ENCODE peak calls at places on chromosomes 12 and 14, in four cellular contexts. K is Right ventricle myocardium inferior, R is breast epithelium, O is GM13977. S is an unnamed sample.

GRCh38 chr14:35956376-35957000 is 130.3 kb downstream of the BRMS1L start:
- DNase-seq in K (no peak), R (no peak), O (no peak), S (no peak)

GRCh38 chr14:75559451-75560187 is 18.8 kb upstream of the FLVCR2 start:
- DNase-seq in K (no peak), R (peak), O (no peak), S (no peak)

GRCh38 chr12:53222170-53223005 is 9.6 kb downstream of the RARG start:
- DNase-seq in K (no peak), R (no peak), O (no peak), S (no peak)

GRCh38 chr14:58587271-58587670 is 50.5 kb upstream of the DACT1 start:
- DNase-seq in K (no peak), R (no peak), O (no peak), S (no peak)

GRCh38 chr14:33765251-33765650 is 185.6 kb downstream of the EGLN3 start:
- DNase-seq in K (no peak), R (no peak), O (no peak), S (no peak)

GRCh38 chr14:102508410-102508773 is 1.2 kb downstream of the ANKRD9 start:
- DNase-seq in K (no peak), R (no peak), O (peak), S (peak)

GRCh38 chr14:70907172-70907995 is at the start of gene PCNX1:
- DNase-seq in K (peak), R (peak), O (peak), S (peak)

GRCh38 chr12:92133795-92134637 is 11.6 kb downstream of the BTG1 start:
- DNase-seq in K (no peak), R (no peak), O (no peak), S (no peak)

GRCh38 chr12:25690996-25691864 is 138.1 kb upstream of the LMNTD1 start:
- DNase-seq in K (no peak), R (no peak), O (no peak), S (no peak)

GRCh38 chr14:64929003-64929337 is 13.6 kb downstream of the GPX2 start:
- DNase-seq in K (no peak), R (no peak), O (no peak), S (no peak)

GRCh38 chr14:43640718-43641267 is 866.3 kb downstream of the FSCB start:
- DNase-seq in K (no peak), R (no peak), O (no peak), S (no peak)

GRCh38 chr14:63960926-63961567 is 108.2 kb downstream of the SYNE2 start:
- DNase-seq in K (no peak), R (no peak), O (no peak), S (no peak)

GRCh38 chr14:74326369-74327152 is 21.7 kb upstream of the VRTN start:
- DNase-seq in K (no peak), R (no peak), O (no peak), S (no peak)

GRCh38 chr14:76322594-76323220 is 53.2 kb upstream of the ESRRB start:
- DNase-seq in K (no peak), R (no peak), O (no peak), S (no peak)

GRCh38 chr12:114658002-114658441 is 26.0 kb downstream of the TBX3 start:
- DNase-seq in K (no peak), R (no peak), O (no peak), S (no peak)

GRCh38 chr14:61498811-61499210 is 177.4 kb downstream of the PRKCH start:
- DNase-seq in K (no peak), R (no peak), O (no peak), S (no peak)

GRCh38 chr12:78470354-78471195 is 394.0 kb upstream of the SYT1 start:
- DNase-seq in K (no peak), R (no peak), O (no peak), S (no peak)

GRCh38 chr12:22684526-22685118 is 59.7 kb downstream of the ETNK1 start:
- DNase-seq in K (no peak), R (no peak), O (no peak), S (no peak)

GRCh38 chr12:65891219-65891618 is 66.9 kb downstream of the HMGA2 start:
- DNase-seq in K (no peak), R (no peak), O (no peak), S (no peak)

S was measured in naive thymus-derived CD4-positive, alpha-beta T cell.